ENCODE peak calls at places on chromosome 20, in seven cellular contexts. K is activated B cell treated with CpG ODN at 0.5 μM for 24 hours, T is esophagus squamous epithelium, O is coronary artery, A is H1, Y is pancreas, Z is psoas muscle. S is an unnamed sample.

GRCh38 chr20:14404515-14404914 is 67.1 kb upstream of the FLRT3 start:
- DNase-seq in A (no peak), O (no peak), T (no peak), Z (no peak), Y (no peak), K (no peak), S (no peak)

GRCh38 chr20:59988141-59988540 is 29.9 kb downstream of the CDH26 start:
- DNase-seq in Y (no peak), Z (no peak), O (no peak), T (no peak), A (no peak), K (no peak), S (no peak)

GRCh38 chr20:33650111-33650752 is 11.9 kb upstream of the C20orf144 start:
- DNase-seq in O (no peak), Z (no peak), K (no peak), T (no peak), Y (no peak), A (no peak), S (peak; percentile 5)

GRCh38 chr20:62516345-62516744 is 40.5 kb upstream of the GATA5 start:
- DNase-seq in Z (no peak), O (no peak), Y (no peak), K (no peak), T (no peak), A (no peak), S (no peak)

GRCh38 chr20:17634666-17635319 is 47.2 kb downstream of the RRBP1 start:
- DNase-seq in Z (no peak), K (no peak), Y (no peak), O (no peak), T (no peak), A (no peak), S (no peak)

GRCh38 chr20:38875170-38875993 is 50.8 kb upstream of the FAM83D start:
- DNase-seq in A (no peak), Z (no peak), Y (no peak), T (no peak), O (no peak), K (peak; percentile 60), S (no peak)

GRCh38 chr20:15131176-15131575 is 793.8 kb upstream of the FLRT3 start:
- DNase-seq in T (no peak), Z (no peak), Y (no peak), K (no peak), A (no peak), O (no peak), S (no peak)

GRCh38 chr20:63698739-63699465 is 2.5 kb downstream of the TNFRSF6B start:
- DNase-seq in K (no peak), Z (peak; percentile 83), T (no peak), O (peak; percentile 81), Y (peak; percentile 50), A (no peak), S (no peak)

GRCh38 chr20:31962741-31963140 is 5.2 kb upstream of the XKR7 start:
- DNase-seq in O (no peak), T (no peak), K (no peak), A (no peak), Z (no peak), Y (no peak), S (no peak)

GRCh38 chr20:44343162-44343675 is 6.4 kb downstream of the R3HDML start:
- DNase-seq in Y (no peak), Z (no peak), O (no peak), T (no peak), K (no peak), A (no peak), S (no peak)

GRCh38 chr20:64053841-64054661 is 4.6 kb upstream of the SOX18 start:
- DNase-seq in Y (no peak), K (no peak), A (no peak), T (no peak), Z (peak; percentile 78), O (no peak), S (no peak)

GRCh38 chr20:46021361-46022359 is 7.4 kb upstream of the SLC12A5 start:
- DNase-seq in Z (peak; percentile 67), K (peak; percentile 41), T (no peak), Y (peak; percentile 43), A (peak; percentile 94), O (no peak), S (peak; percentile 68)

GRCh38 chr20:45343867-45344721 is 4.1 kb downstream of the SDC4 start:
- DNase-seq in A (no peak), O (peak; percentile 91), K (no peak), Z (peak; percentile 82), Y (peak; percentile 63), T (no peak), S (no peak)

GRCh38 chr20:45735988-45736387 is 13.8 kb downstream of the SPINT4 start:
- DNase-seq in A (no peak), T (no peak), Z (no peak), Y (no peak), O (no peak), K (no peak), S (no peak)

GRCh38 chr20:45937765-45938164 is 3.3 kb downstream of the PCIF1 start:
- DNase-seq in Y (no peak), O (no peak), A (no peak), Z (no peak), K (no peak), T (no peak), S (no peak)

GRCh38 chr20:43744966-43745733 is 18.3 kb upstream of the GTSF1L start:
- DNase-seq in A (no peak), Z (no peak), T (no peak), Y (peak; percentile 18), O (no peak), K (no peak), S (no peak)

GRCh38 chr20:4740774-4741431 is 19.2 kb downstream of the PRND start:
- DNase-seq in T (no peak), Y (peak; percentile 30), K (peak; percentile 48), Z (no peak), O (no peak), A (peak; percentile 58), S (no peak)

GRCh38 chr20:23179766-23180403 is 93.8 kb upstream of the CD93 start:
- DNase-seq in O (peak; percentile 67), K (no peak), Y (no peak), A (no peak), Z (peak; percentile 53), T (no peak), S (no peak)

GRCh38 chr20:24657211-24657610 is 187.8 kb downstream of the SYNDIG1 start:
- DNase-seq in Y (no peak), O (no peak), Z (no peak), K (no peak), A (no peak), T (no peak), S (no peak)

GRCh38 chr20:50794846-50795634 is at the start of gene BCAS4:
- DNase-seq in Z (peak; percentile 80), O (peak; percentile 87), Y (no peak), T (no peak), A (peak; percentile 79), K (peak; percentile 91), S (peak; percentile 81)

GRCh38 chr20:25399038-25399430 is 8.4 kb upstream of the ABHD12 start:
- DNase-seq in A (no peak), T (no peak), Y (no peak), O (no peak), Z (no peak), K (no peak), S (no peak)

GRCh38 chr20:38242848-38243449 is 17.6 kb downstream of the KIAA1755 start:
- DNase-seq in A (no peak), T (no peak), Z (no peak), O (no peak), Y (no peak), K (no peak), S (no peak)

GRCh38 chr20:35279533-35280174 is 1.7 kb upstream of the MMP24OS start:
- DNase-seq in A (no peak), Z (no peak), Y (no peak), T (no peak), O (no peak), K (no peak), S (no peak)
- TF ChIP-seq CTCF in A (no peak), Z (no peak), Y (no peak), T (no peak), O (no peak), K (no peak), S (no peak)

GRCh38 chr20:6140947-6141346 is 18.1 kb upstream of the FERMT1 start:
- DNase-seq in Y (no peak), Z (no peak), T (no peak), O (no peak), A (no peak), K (no peak), S (no peak)
- TF ChIP-seq CTCF in Y (no peak), Z (no peak), T (no peak), O (no peak), A (peak; percentile 42), K (no peak), S (no peak)

GRCh38 chr20:61162506-61162905 is 89.6 kb upstream of the CDH4 start:
- DNase-seq in T (no peak), O (no peak), A (no peak), K (no peak), Z (no peak), Y (no peak), S (peak; percentile 41)
- TF ChIP-seq CTCF in T (no peak), O (no peak), A (no peak), K (no peak), Z (no peak), Y (no peak), S (no peak)

GRCh38 chr20:10125757-10126156 is 91.0 kb downstream of the ANKEF1 start:
- DNase-seq in K (no peak), Z (no peak), T (no peak), O (no peak), Y (no peak), A (no peak), S (no peak)
- TF ChIP-seq CTCF in K (no peak), Z (no peak), T (no peak), O (no peak), Y (no peak), A (no peak), S (no peak)

GRCh38 chr20:52958206-52958605 is 14.0 kb upstream of the TSHZ2 start:
- DNase-seq in Z (no peak), Y (no peak), O (no peak), T (no peak), A (no peak), K (no peak), S (no peak)

GRCh38 chr20:52962183-52962582 is 10.0 kb upstream of the TSHZ2 start:
- DNase-seq in T (no peak), O (no peak), A (no peak), Y (no peak), Z (no peak), K (no peak), S (no peak)

GRCh38 chr20:52954849-52955248 is 17.3 kb upstream of the TSHZ2 start:
- DNase-seq in K (no peak), Y (no peak), T (no peak), O (no peak), Z (no peak), A (no peak), S (no peak)

GRCh38 chr20:52959125-52959524 is 13.0 kb upstream of the TSHZ2 start:
- DNase-seq in A (no peak), O (no peak), K (no peak), Z (no peak), Y (no peak), T (no peak), S (no peak)
- TF ChIP-seq CTCF in A (no peak), O (no peak), K (no peak), Z (no peak), Y (no peak), T (no peak), S (peak; percentile 13)